ENCODE peak calls at places on chromosome 10, in seven cellular contexts. L is mesendoderm, K is neuronal stem cell, V is IMR-90, S is H9, Y is trophoblast cell, G is H1. R is an unnamed sample.

GRCh38 chr10:3452683-3453388 is 280.3 kb upstream of the PITRM1 start:
- DNase-seq in Y (peak), V (peak), G (no peak), S (no peak), L (peak), K (no peak), R (peak)

GRCh38 chr10:130416334-130416950 is 280.3 kb downstream of the GLRX3 start:
- DNase-seq in V (no peak), L (no peak), K (no peak), G (no peak), S (no peak), Y (no peak), R (no peak)

GRCh38 chr10:78764436-78764835 is 304.3 kb upstream of the ZMIZ1 start:
- DNase-seq in S (no peak), Y (no peak), G (no peak), V (no peak), L (no peak), K (no peak), R (no peak)

GRCh38 chr10:127135844-127136577 is 60.4 kb downstream of the INSYN2A start:
- DNase-seq in K (no peak), L (no peak), Y (no peak), V (no peak), G (no peak), S (no peak), R (no peak)

GRCh38 chr10:8069108-8069507 is 14.6 kb downstream of the GATA3 start:
- DNase-seq in G (no peak), V (no peak), Y (no peak), K (no peak), S (no peak), L (no peak), R (no peak)

GRCh38 chr10:42934351-42934811 is 142.5 kb upstream of the RET start:
- DNase-seq in L (no peak), G (no peak), S (no peak), V (no peak), K (no peak), Y (no peak), R (no peak)

GRCh38 chr10:132634241-132634946 is 96.8 kb downstream of the INPP5A start:
- DNase-seq in G (no peak), L (peak), Y (no peak), S (no peak), V (no peak), K (no peak), R (no peak)

GRCh38 chr10:122505011-122505410 is 43.7 kb downstream of the HTRA1 start:
- DNase-seq in G (no peak), K (no peak), L (no peak), S (no peak), V (no peak), Y (no peak), R (no peak)

GRCh38 chr10:102268333-102268999 is 23.1 kb downstream of the GBF1 start:
- DNase-seq in V (peak), L (peak), G (no peak), S (no peak), Y (no peak), K (no peak), R (peak)

GRCh38 chr10:43817368-43817767 is 168.7 kb upstream of the ZNF32 start:
- DNase-seq in V (peak), S (no peak), L (no peak), G (no peak), Y (peak), K (no peak), R (peak)

GRCh38 chr10:24513155-24513554 is 210.5 kb downstream of the ARHGAP21 start:
- DNase-seq in L (peak), S (no peak), K (peak), V (peak), Y (peak), G (no peak), R (peak)

GRCh38 chr10:47020491-47020890 is 109.3 kb downstream of the PTPN20 start:
- DNase-seq in G (no peak), Y (no peak), V (peak), K (no peak), L (no peak), S (no peak), R (no peak)

GRCh38 chr10:80454526-80455460 is 683 bp downstream of the TSPAN14 start:
- DNase-seq in S (peak), V (no peak), Y (peak), G (no peak), L (peak), K (no peak), R (peak)

GRCh38 chr10:65559369-65559768 is 1366.5 kb upstream of the LRRTM3 start:
- DNase-seq in V (no peak), G (no peak), K (no peak), Y (no peak), L (no peak), S (no peak), R (no peak)

GRCh38 chr10:96512997-96513685 is 585 bp downstream of the TLL2 start:
- DNase-seq in L (no peak), V (peak), K (no peak), Y (peak), S (peak), G (no peak), R (peak)

GRCh38 chr10:88392222-88392621 is 190.9 kb downstream of the RNLS start:
- DNase-seq in Y (no peak), L (no peak), G (no peak), V (no peak), S (no peak), K (no peak), R (no peak)

GRCh38 chr10:117391436-117392205 is 16.4 kb upstream of the PDZD8 start:
- DNase-seq in S (no peak), V (peak), G (no peak), L (peak), Y (peak), K (no peak), R (no peak)

GRCh38 chr10:112557197-112557596 is 110.2 kb downstream of the VTI1A start:
- DNase-seq in S (no peak), K (no peak), Y (no peak), V (no peak), L (no peak), G (no peak), R (no peak)

GRCh38 chr10:947051-947450 is 15.5 kb upstream of the LARP4B start:
- DNase-seq in S (no peak), V (no peak), G (no peak), K (no peak), Y (no peak), L (no peak), R (no peak)

GRCh38 chr10:91702586-91703088 is 69.8 kb upstream of the PPP1R3C start:
- DNase-seq in S (no peak), G (no peak), Y (no peak), K (no peak), L (peak), V (no peak), R (no peak)

GRCh38 chr10:105843786-105844560 is 1202.9 kb downstream of the SORCS3 start:
- DNase-seq in V (no peak), K (no peak), Y (no peak), L (no peak), G (no peak), S (no peak), R (no peak)

GRCh38 chr10:61642692-61643091 is 20.0 kb upstream of the CABCOCO1 start:
- DNase-seq in V (peak), K (no peak), L (no peak), S (no peak), G (no peak), Y (no peak), R (no peak)

GRCh38 chr10:59839576-59839975 is 66.8 kb downstream of the CCDC6 start:
- DNase-seq in S (no peak), K (no peak), G (no peak), Y (no peak), V (peak), L (no peak), R (peak)

GRCh38 chr10:125559210-125559609 is 123.8 kb downstream of the TEX36 start:
- DNase-seq in G (no peak), K (no peak), Y (no peak), V (no peak), S (no peak), L (no peak), R (no peak)

GRCh38 chr10:99859585-99859984 is 77.1 kb downstream of the ABCC2 start:
- DNase-seq in K (no peak), V (no peak), L (peak), G (no peak), S (peak), Y (no peak), R (no peak)

GRCh38 chr10:50510517-50511473 is 113.0 kb downstream of the SGMS1 start:
- DNase-seq in Y (no peak), G (no peak), K (no peak), S (no peak), V (no peak), L (no peak), R (peak)

GRCh38 chr10:100053686-100054460 is 27.8 kb downstream of the CPN1 start:
- DNase-seq in V (no peak), K (no peak), Y (no peak), L (peak), S (no peak), G (no peak), R (no peak)

GRCh38 chr10:97708976-97709745 is 4.4 kb upstream of the MARVELD1 start:
- DNase-seq in K (peak), S (peak), L (peak), V (peak), Y (peak), G (no peak), R (peak)

GRCh38 chr10:126844406-126844805 is 60.8 kb upstream of the DOCK1 start:
- DNase-seq in K (no peak), S (no peak), V (no peak), L (peak), G (no peak), Y (no peak), R (peak)

DNA sequence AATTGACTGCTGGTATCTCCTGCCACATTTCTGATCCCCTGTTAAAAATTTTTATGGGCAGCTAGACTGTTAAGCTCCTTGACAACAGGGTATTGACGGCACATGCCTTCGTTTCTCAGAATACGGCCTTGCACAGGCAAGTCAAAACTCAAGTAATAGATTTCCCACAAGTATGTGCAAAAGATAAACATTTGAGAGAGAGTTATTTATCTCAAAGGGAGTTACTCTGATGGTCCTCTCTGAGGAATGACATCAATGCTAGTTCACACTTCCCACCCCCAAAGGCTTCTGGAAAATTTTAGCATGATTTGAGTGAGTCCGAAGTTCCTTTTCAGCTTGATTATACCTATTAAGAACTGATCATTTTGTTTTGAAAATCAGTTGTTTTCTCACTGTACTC is 71.9 kb downstream of the JCAD start:
- DNase-seq in Y (no peak), V (peak), G (no peak), S (no peak), K (no peak), L (no peak), R (peak)
- H3K23ac ChIP-seq in Y (no peak), V (no peak), G (no peak), S (no peak), K (no peak), L (no peak), R (no peak)

GRCh38 chr10:12594448-12594944 is 245.1 kb downstream of the CAMK1D start:
- DNase-seq in V (no peak), S (no peak), L (no peak), G (no peak), K (no peak), Y (no peak), R (no peak)
- H3K4me2 ChIP-seq in V (no peak), S (no peak), L (no peak), G (no peak), K (no peak), Y (no peak), R (no peak)

GRCh38 chr10:70183304-70183703 is 13.0 kb upstream of the SAR1A start:
- DNase-seq in K (no peak), Y (no peak), L (no peak), S (no peak), V (no peak), G (no peak), R (no peak)
- H3K23ac ChIP-seq in K (no peak), Y (no peak), L (no peak), S (no peak), V (no peak), G (no peak), R (no peak)

GRCh38 chr10:119103241-119103640 is 672 bp upstream of the DENND10 start:
- DNase-seq in S (no peak), K (peak), V (no peak), L (no peak), Y (no peak), G (no peak), R (no peak)
- H3K4me2 ChIP-seq in S (peak), K (no peak), V (peak), L (no peak), Y (peak), G (peak), R (no peak)

R was measured in mesenchymal stem cell.